ENCODE peak calls at places on chromosomes 11 and 22, in nine cellular contexts. One of them, this sample, is unnamed.
A peak's percentile ranks its signal among the peaks of the same experiment; 100 is the strongest.

GRCh38 chr11:102225689-102226562 is 91.4 kb upstream of the BIRC3 start:
- DNase-seq in cardiac muscle cell: no peak
- DNase-seq in bronchial epithelial cell: peak; percentile 89
- DNase-seq in amniotic stem cell: peak; percentile 64
- DNase-seq in MM.1S: no peak
- DNase-seq in AG09319: peak; percentile 37
- DNase-seq in neuronal stem cell: no peak
- DNase-seq in NCI-H1694 treated with DMSO at 0.1 percent for 48 hours: no peak
- DNase-seq in NCI-H1417: no peak
- DNase-seq in this sample: no peak

GRCh38 chr11:46392421-46393230 is 1.1 kb upstream of the CHRM4 start:
- DNase-seq in neuronal stem cell: peak; percentile 91
- DNase-seq in MM.1S: peak; percentile 74
- DNase-seq in NCI-H1417: peak; percentile 83
- DNase-seq in cardiac muscle cell: peak; percentile 94
- DNase-seq in bronchial epithelial cell: peak; percentile 42
- DNase-seq in AG09319: peak; percentile 32
- DNase-seq in NCI-H1694 treated with DMSO at 0.1 percent for 48 hours: no peak
- DNase-seq in amniotic stem cell: peak; percentile 76
- DNase-seq in this sample: peak; percentile 62

GRCh38 chr11:65121447-65121864 is 478 bp downstream of the FAU start:
- DNase-seq in NCI-H1417: peak; percentile 41
- DNase-seq in MM.1S: peak; percentile 30
- DNase-seq in amniotic stem cell: no peak
- DNase-seq in neuronal stem cell: no peak
- DNase-seq in cardiac muscle cell: no peak
- DNase-seq in bronchial epithelial cell: no peak
- DNase-seq in AG09319: no peak
- DNase-seq in NCI-H1694 treated with DMSO at 0.1 percent for 48 hours: no peak
- DNase-seq in this sample: no peak

GRCh38 chr11:112049777-112050176 is 24.0 kb downstream of the PIH1D2 start:
- DNase-seq in amniotic stem cell: no peak
- DNase-seq in neuronal stem cell: no peak
- DNase-seq in bronchial epithelial cell: no peak
- DNase-seq in AG09319: no peak
- DNase-seq in cardiac muscle cell: no peak
- DNase-seq in NCI-H1694 treated with DMSO at 0.1 percent for 48 hours: no peak
- DNase-seq in NCI-H1417: no peak
- DNase-seq in MM.1S: no peak
- DNase-seq in this sample: no peak

GRCh38 chr11:107564877-107565218 is 687 bp downstream of the ALKBH8 start:
- DNase-seq in bronchial epithelial cell: no peak
- DNase-seq in neuronal stem cell: no peak
- DNase-seq in NCI-H1417: no peak
- DNase-seq in AG09319: no peak
- DNase-seq in NCI-H1694 treated with DMSO at 0.1 percent for 48 hours: no peak
- DNase-seq in MM.1S: no peak
- DNase-seq in amniotic stem cell: no peak
- DNase-seq in cardiac muscle cell: no peak
- DNase-seq in this sample: no peak

GRCh38 chr11:58028687-58029411 is 1.9 kb upstream of the OR6Q1 start:
- DNase-seq in cardiac muscle cell: no peak
- DNase-seq in NCI-H1417: no peak
- DNase-seq in AG09319: no peak
- DNase-seq in bronchial epithelial cell: no peak
- DNase-seq in MM.1S: no peak
- DNase-seq in NCI-H1694 treated with DMSO at 0.1 percent for 48 hours: no peak
- DNase-seq in neuronal stem cell: no peak
- DNase-seq in amniotic stem cell: no peak
- DNase-seq in this sample: no peak

GRCh38 chr11:121656333-121657090 is 203.7 kb upstream of the SORL1-AS1 start:
- DNase-seq in AG09319: no peak
- DNase-seq in NCI-H1417: no peak
- DNase-seq in bronchial epithelial cell: no peak
- DNase-seq in NCI-H1694 treated with DMSO at 0.1 percent for 48 hours: no peak
- DNase-seq in cardiac muscle cell: no peak
- DNase-seq in MM.1S: no peak
- DNase-seq in amniotic stem cell: peak; percentile 18
- DNase-seq in neuronal stem cell: no peak
- DNase-seq in this sample: no peak

GRCh38 chr11:117972589-117973445 is 13.4 kb upstream of the IL10RA start:
- DNase-seq in neuronal stem cell: no peak
- DNase-seq in cardiac muscle cell: no peak
- DNase-seq in bronchial epithelial cell: peak; percentile 18
- DNase-seq in NCI-H1417: peak; percentile 58
- DNase-seq in amniotic stem cell: no peak
- DNase-seq in MM.1S: no peak
- DNase-seq in AG09319: no peak
- DNase-seq in NCI-H1694 treated with DMSO at 0.1 percent for 48 hours: no peak
- DNase-seq in this sample: no peak

GRCh38 chr22:20244744-20245576 is 23.2 kb downstream of the RTN4R start:
- DNase-seq in NCI-H1417: peak; percentile 37
- DNase-seq in NCI-H1694 treated with DMSO at 0.1 percent for 48 hours: no peak
- DNase-seq in cardiac muscle cell: no peak
- DNase-seq in AG09319: no peak
- DNase-seq in amniotic stem cell: no peak
- DNase-seq in neuronal stem cell: no peak
- DNase-seq in bronchial epithelial cell: no peak
- DNase-seq in MM.1S: no peak
- DNase-seq in this sample: peak; percentile 45

GRCh38 chr22:17612057-17612456 is 16.5 kb downstream of the ATP6V1E1 start:
- DNase-seq in NCI-H1417: no peak
- DNase-seq in neuronal stem cell: no peak
- DNase-seq in AG09319: peak; percentile 24
- DNase-seq in amniotic stem cell: no peak
- DNase-seq in NCI-H1694 treated with DMSO at 0.1 percent for 48 hours: no peak
- DNase-seq in bronchial epithelial cell: no peak
- DNase-seq in cardiac muscle cell: no peak
- DNase-seq in MM.1S: no peak
- DNase-seq in this sample: no peak

GRCh38 chr11:127205688-127206217 is 205.2 kb upstream of the KIRREL3 start:
- DNase-seq in bronchial epithelial cell: no peak
- DNase-seq in neuronal stem cell: no peak
- DNase-seq in amniotic stem cell: no peak
- DNase-seq in NCI-H1694 treated with DMSO at 0.1 percent for 48 hours: no peak
- DNase-seq in MM.1S: no peak
- DNase-seq in NCI-H1417: no peak
- DNase-seq in AG09319: no peak
- DNase-seq in cardiac muscle cell: no peak
- DNase-seq in this sample: no peak

GRCh38 chr11:130772266-130773227 is 143.7 kb downstream of the SNX19 start:
- DNase-seq in NCI-H1694 treated with DMSO at 0.1 percent for 48 hours: no peak
- DNase-seq in neuronal stem cell: no peak
- DNase-seq in MM.1S: peak; percentile 26
- DNase-seq in bronchial epithelial cell: peak; percentile 86
- DNase-seq in NCI-H1417: no peak
- DNase-seq in cardiac muscle cell: no peak
- DNase-seq in amniotic stem cell: peak; percentile 80
- DNase-seq in AG09319: peak; percentile 97
- DNase-seq in this sample: no peak

GRCh38 chr11:94128746-94129504 is at the start of gene PANX1:
- DNase-seq in MM.1S: peak; percentile 87
- DNase-seq in cardiac muscle cell: peak; percentile 93
- DNase-seq in neuronal stem cell: peak; percentile 86
- DNase-seq in AG09319: peak; percentile 54
- DNase-seq in NCI-H1417: peak; percentile 96
- DNase-seq in NCI-H1694 treated with DMSO at 0.1 percent for 48 hours: peak; percentile 60
- DNase-seq in amniotic stem cell: peak; percentile 73
- DNase-seq in bronchial epithelial cell: peak; percentile 84
- DNase-seq in this sample: peak; percentile 87

This sample was measured in T-helper 1 cell.